ENCODE peak calls at places on chromosomes 2 and 18, in seven cellular contexts. P is HFF-Myc, S is GM23338, F is astrocyte of the spinal cord, K is pancreas, D is mucosa of descending colon, R is AG09309. G is an unnamed sample.

GRCh38 chr2:231190531-231191197 is 7.8 kb upstream of the ARMC9 start:
- DNase-seq in P (no peak), R (no peak), S (peak), K (peak), F (peak), D (peak), G (no peak)

GRCh38 chr2:212537311-212538155 is 1.1 kb downstream of the ERBB4 start:
- DNase-seq in K (peak), D (peak), R (no peak), F (no peak), P (no peak), S (peak), G (peak)

GRCh38 chr2:238160206-238161129 is 1.7 kb downstream of the ERFE start:
- DNase-seq in R (no peak), D (peak), F (no peak), P (no peak), S (peak), K (no peak), G (peak)

GRCh38 chr2:10688921-10689807 is 611 bp downstream of the NOL10 start:
- DNase-seq in F (peak), P (no peak), S (peak), K (peak), R (no peak), D (no peak), G (peak)

GRCh38 chr2:231039294-231039664 is 2.0 kb downstream of the C2orf72 start:
- DNase-seq in P (no peak), F (no peak), D (no peak), S (no peak), K (no peak), R (no peak), G (no peak)

GRCh38 chr2:219406861-219407230 is 11.3 kb upstream of the DES start:
- DNase-seq in D (no peak), K (no peak), P (peak), F (peak), S (no peak), R (peak), G (peak)

GRCh38 chr2:118431997-118432396 is 343.7 kb downstream of the INSIG2 start:
- DNase-seq in K (no peak), R (no peak), S (no peak), P (no peak), D (no peak), F (no peak), G (peak)

GRCh38 chr2:79580175-79580574 is 67.3 kb downstream of the CTNNA2 start:
- DNase-seq in R (no peak), F (peak), D (no peak), P (no peak), S (peak), K (no peak), G (no peak)

GRCh38 chr2:205885492-205886099 is 200.4 kb downstream of the INO80D start:
- DNase-seq in P (peak), R (peak), S (peak), K (peak), F (peak), D (peak), G (peak)

GRCh38 chr2:39999864-40000263 is 220.8 kb upstream of the THUMPD2 start:
- DNase-seq in K (no peak), F (no peak), R (no peak), S (no peak), P (no peak), D (no peak), G (no peak)

GRCh38 chr18:65768379-65768778 is 17.6 kb downstream of the CDH7 start:
- DNase-seq in S (no peak), K (no peak), P (no peak), D (no peak), F (no peak), R (no peak), G (no peak)

GRCh38 chr2:122136071-122136470 is 380.6 kb downstream of the TSN start:
- DNase-seq in K (no peak), P (no peak), S (peak), D (no peak), R (no peak), F (no peak), G (no peak)

GRCh38 chr2:146124741-146125140 is 1604.8 kb upstream of the ZEB2 start:
- DNase-seq in D (no peak), S (no peak), R (peak), F (peak), K (no peak), P (no peak), G (peak)

GRCh38 chr2:31402388-31402787 is 12.2 kb downstream of the XDH start:
- DNase-seq in D (no peak), P (no peak), S (no peak), K (no peak), F (no peak), R (no peak), G (peak)

GRCh38 chr2:163887182-163887581 is 151.4 kb upstream of the FIGN start:
- DNase-seq in S (no peak), F (no peak), P (no peak), K (no peak), R (no peak), D (no peak), G (no peak)

GRCh38 chr2:200321780-200322534 is 15.5 kb downstream of the SPATS2L start:
- DNase-seq in R (no peak), K (no peak), D (no peak), S (no peak), F (no peak), P (no peak), G (no peak)

GRCh38 chr2:240462704-240463273 is 27.3 kb downstream of the GPC1 start:
- DNase-seq in R (no peak), D (no peak), F (no peak), P (no peak), K (no peak), S (no peak), G (no peak)

GRCh38 chr2:240460781-240461431 is 25.4 kb downstream of the GPC1 start:
- DNase-seq in P (no peak), R (no peak), S (peak), D (peak), K (no peak), F (no peak), G (no peak)

GRCh38 chr2:240460243-240460630 is 24.8 kb downstream of the GPC1 start:
- DNase-seq in K (no peak), S (no peak), F (no peak), P (no peak), R (no peak), D (no peak), G (no peak)

GRCh38 chr2:240462073-240462703 is 26.7 kb downstream of the GPC1 start:
- DNase-seq in D (peak), P (no peak), R (no peak), K (peak), F (no peak), S (no peak), G (no peak)

DNA sequence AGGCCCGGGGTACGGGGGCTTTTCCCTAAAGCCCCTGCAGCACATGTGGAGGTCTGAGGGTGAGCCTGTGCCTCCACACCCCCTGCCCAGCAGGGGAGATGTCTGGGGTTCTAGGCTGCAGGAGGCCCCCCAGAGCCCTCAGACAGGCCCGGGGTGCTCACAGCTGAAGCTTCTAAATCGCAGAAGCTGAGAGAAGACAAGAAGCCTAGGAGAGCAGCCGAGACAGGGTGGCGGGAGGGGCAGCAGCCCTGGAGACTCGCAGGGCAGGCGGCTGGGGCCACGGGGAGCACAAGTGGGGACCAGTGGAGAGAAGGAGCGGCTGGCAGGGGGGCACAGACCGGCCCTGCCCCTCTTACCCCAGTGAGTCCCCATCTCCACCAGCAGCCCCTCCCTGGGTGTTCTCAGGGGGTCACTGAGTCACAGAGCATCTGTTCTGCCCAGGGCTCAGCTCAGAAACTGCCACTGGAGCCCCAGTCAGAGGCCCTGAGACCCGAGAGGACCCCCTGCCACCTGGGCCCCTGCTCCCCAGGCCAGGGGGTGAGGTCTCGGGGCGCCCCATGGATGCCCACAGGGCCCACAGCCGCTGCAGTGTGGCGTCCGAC is 26.1 kb downstream of the GPC1 start:
- DNase-seq in D (peak), F (no peak), R (no peak), K (no peak), P (no peak), S (no peak), G (no peak)
- TF ChIP-seq CTCF in D (no peak), F (no peak), R (no peak), K (no peak), P (no peak), S (no peak), G (no peak)

GRCh38 chr18:75206637-75207297 is 2.2 kb downstream of the PTGR3 start:
- DNase-seq in R (no peak), D (no peak), K (no peak), S (peak), P (no peak), F (no peak), G (no peak)

GRCh38 chr18:75204262-75204977 is 4.5 kb downstream of the PTGR3 start:
- DNase-seq in R (no peak), S (peak), K (no peak), F (peak), P (no peak), D (peak), G (no peak)

GRCh38 chr18:75207298-75208054 is 1.5 kb downstream of the PTGR3 start:
- DNase-seq in D (no peak), K (no peak), F (peak), R (no peak), S (no peak), P (no peak), G (peak)

GRCh38 chr18:75204978-75205759 is 3.8 kb downstream of the PTGR3 start:
- DNase-seq in P (no peak), F (peak), K (no peak), D (no peak), S (peak), R (no peak), G (peak)

DNA sequence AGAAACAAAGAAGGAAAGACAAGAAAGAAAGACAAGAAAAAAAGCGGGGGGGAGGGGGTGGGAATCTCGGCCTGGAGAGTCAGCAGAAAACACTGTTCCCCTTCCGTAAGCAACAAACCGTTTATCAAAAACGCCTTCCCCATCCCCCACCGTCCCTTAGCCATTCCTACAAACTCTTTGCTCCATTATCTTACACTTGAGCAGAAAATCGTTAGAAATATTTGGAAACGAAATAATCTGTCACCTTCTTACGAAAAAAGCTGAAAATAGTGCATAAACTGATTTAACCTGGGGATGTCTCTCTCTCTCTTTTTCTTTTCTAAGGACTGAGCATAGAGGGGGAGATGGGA is 3.2 kb downstream of the PTGR3 start:
- DNase-seq in R (no peak), S (peak), F (peak), K (no peak), P (no peak), D (no peak), G (peak)
- H3K4me3 ChIP-seq in R (peak), S (peak), F (peak), K (no peak), P (peak), D (no peak), G (peak)

GRCh38 chr18:77647472-77647871 is 397.8 kb downstream of the GALR1 start:
- DNase-seq in P (no peak), D (no peak), R (no peak), K (no peak), F (no peak), S (no peak), G (no peak)
- TF ChIP-seq CTCF in P (no peak), D (no peak), R (no peak), K (no peak), F (no peak), S (peak), G (no peak)

GRCh38 chr2:99490088-99491065 is 560 bp upstream of the REV1 start:
- DNase-seq in P (peak), K (peak), S (peak), F (peak), D (peak), R (peak), G (peak)
- H3K4me3 ChIP-seq in P (peak), K (peak), S (peak), F (peak), D (peak), R (peak), G (peak)

DNA sequence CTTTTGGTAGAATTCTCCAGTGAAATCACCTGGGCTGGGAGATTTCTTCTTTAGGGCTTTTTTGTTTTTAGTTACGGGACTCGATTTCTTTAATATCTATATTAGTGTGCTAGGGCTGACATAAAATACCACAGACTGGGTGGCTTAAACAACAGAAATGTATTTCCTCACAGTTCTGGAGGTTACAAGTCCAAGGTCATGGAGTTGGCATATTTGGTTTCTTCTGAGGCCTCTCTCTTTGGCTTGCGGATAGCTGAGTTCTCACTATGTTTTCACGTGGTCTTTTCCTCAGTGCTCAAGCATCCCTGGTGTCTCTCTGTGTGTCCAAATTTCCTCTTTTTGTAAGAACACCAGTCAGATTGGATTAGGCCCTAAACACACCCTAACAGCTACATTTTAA is 208.5 kb upstream of the DTNA start:
- DNase-seq in R (no peak), K (no peak), D (no peak), P (no peak), S (no peak), F (no peak), G (no peak)
- TF ChIP-seq CTCF in R (no peak), K (no peak), D (no peak), P (no peak), S (no peak), F (no peak), G (no peak)

G was measured in foreskin fibroblast.